ENCODE peak calls at places on chromosome 2, in ten cellular contexts. M, B, V, O, W, C, J, D, I and H are unnamed samples.
A peak's percentile ranks its signal among the peaks of the same experiment; 100 is the strongest.

GRCh38 chr2:45908316-45909150 is 257.1 kb downstream of the PRKCE start:
- DNase-seq in B (no peak), J (no peak), M (no peak), C (no peak), I (no peak), V (no peak), O (no peak), W (no peak), D (no peak), H (peak; percentile 36)

GRCh38 chr2:147083661-147084060 is 761.2 kb upstream of the ACVR2A start:
- DNase-seq in I (no peak), O (no peak), C (no peak), J (no peak), B (no peak), M (no peak), D (no peak), V (no peak), W (no peak), H (no peak)

GRCh38 chr2:127089466-127090235 is 17.3 kb downstream of the BIN1 start:
- DNase-seq in J (no peak), W (no peak), I (no peak), B (no peak), C (no peak), M (no peak), V (no peak), O (no peak), D (no peak), H (no peak)

GRCh38 chr2:41024806-41025205 is 572.9 kb upstream of the SLC8A1 start:
- DNase-seq in B (no peak), D (no peak), O (no peak), J (no peak), C (no peak), W (no peak), I (no peak), M (no peak), V (no peak), H (no peak)

GRCh38 chr2:86037141-86037794 is 68.4 kb downstream of the POLR1A start:
- DNase-seq in D (no peak), V (peak; percentile 49), O (peak; percentile 67), I (peak; percentile 84), M (peak; percentile 94), B (no peak), W (no peak), C (peak; percentile 97), J (peak; percentile 78), H (peak; percentile 46)

GRCh38 chr2:173590278-173590811 is 235.7 kb downstream of the CDCA7 start:
- DNase-seq in W (no peak), C (peak; percentile 95), B (no peak), V (no peak), M (peak; percentile 83), D (peak; percentile 93), J (peak; percentile 98), O (peak; percentile 66), I (peak; percentile 38), H (peak; percentile 98)

GRCh38 chr2:67771380-67771779 is 291.4 kb downstream of the C1D start:
- DNase-seq in M (no peak), V (no peak), O (no peak), W (no peak), I (no peak), J (no peak), B (no peak), C (no peak), D (no peak), H (no peak)

GRCh38 chr2:75570948-75571729 is 10.4 kb upstream of the EVA1A start:
- DNase-seq in O (peak; percentile 95), I (no peak), W (no peak), C (peak; percentile 49), M (no peak), B (no peak), J (peak; percentile 34), D (peak; percentile 90), V (no peak), H (peak; percentile 44)

GRCh38 chr2:172389685-172390339 is 37.6 kb upstream of the ITGA6 start:
- DNase-seq in V (no peak), M (no peak), D (no peak), J (no peak), I (no peak), O (no peak), W (no peak), C (no peak), B (no peak), H (no peak)

GRCh38 chr2:161681043-161681442 is 56.8 kb downstream of the SLC4A10 start:
- DNase-seq in B (no peak), D (peak; percentile 4), M (no peak), W (no peak), I (no peak), O (no peak), V (no peak), C (peak; percentile 33), J (peak; percentile 59), H (peak; percentile 89)

GRCh38 chr2:80420530-80421208 is 116.1 kb upstream of the LRRTM1 start:
- DNase-seq in C (no peak), W (no peak), B (no peak), I (no peak), O (no peak), M (no peak), J (no peak), V (no peak), D (no peak), H (peak; percentile 1)

GRCh38 chr2:237858294-237859081 is 935 bp upstream of the RAMP1 start:
- DNase-seq in M (peak; percentile 30), V (peak; percentile 64), O (peak; percentile 87), B (peak; percentile 71), C (peak; percentile 83), W (no peak), D (peak; percentile 51), I (peak; percentile 69), J (peak; percentile 89), H (peak; percentile 85)

GRCh38 chr2:190648289-190649034 is 421 bp upstream of the NAB1 start:
- DNase-seq in J (peak; percentile 80), O (peak; percentile 87), I (peak; percentile 92), V (peak; percentile 89), W (peak; percentile 65), D (peak; percentile 51), B (peak; percentile 79), M (no peak), C (peak; percentile 86), H (peak; percentile 89)

GRCh38 chr2:78977661-78978145 is 47.8 kb upstream of the REG3G start:
- DNase-seq in B (no peak), M (no peak), V (no peak), O (no peak), I (no peak), W (no peak), D (no peak), J (no peak), C (no peak), H (no peak)

GRCh38 chr2:74707837-74708236 is 53.8 kb downstream of the SEMA4F start:
- DNase-seq in W (no peak), J (no peak), O (no peak), I (no peak), M (no peak), D (no peak), B (no peak), C (no peak), V (no peak), H (no peak)

GRCh38 chr2:19868705-19869550 is 32.9 kb downstream of the TTC32 start:
- DNase-seq in W (no peak), V (peak; percentile 71), D (no peak), M (no peak), B (no peak), J (peak; percentile 19), C (no peak), I (peak; percentile 50), O (peak; percentile 29), H (peak; percentile 28)

GRCh38 chr2:19865151-19865550 is 36.6 kb downstream of the TTC32 start:
- DNase-seq in I (no peak), C (no peak), V (no peak), O (no peak), J (no peak), B (no peak), W (no peak), D (no peak), M (no peak), H (no peak)

GRCh38 chr2:19866741-19867140 is 35.0 kb downstream of the TTC32 start:
- DNase-seq in O (no peak), J (no peak), M (no peak), B (no peak), C (no peak), V (no peak), W (no peak), I (no peak), D (peak; percentile 47), H (no peak)

GRCh38 chr2:19870792-19871191 is 31.0 kb downstream of the TTC32 start:
- DNase-seq in O (no peak), I (no peak), M (no peak), J (no peak), B (no peak), V (no peak), D (no peak), C (no peak), W (no peak), H (no peak)

DNA sequence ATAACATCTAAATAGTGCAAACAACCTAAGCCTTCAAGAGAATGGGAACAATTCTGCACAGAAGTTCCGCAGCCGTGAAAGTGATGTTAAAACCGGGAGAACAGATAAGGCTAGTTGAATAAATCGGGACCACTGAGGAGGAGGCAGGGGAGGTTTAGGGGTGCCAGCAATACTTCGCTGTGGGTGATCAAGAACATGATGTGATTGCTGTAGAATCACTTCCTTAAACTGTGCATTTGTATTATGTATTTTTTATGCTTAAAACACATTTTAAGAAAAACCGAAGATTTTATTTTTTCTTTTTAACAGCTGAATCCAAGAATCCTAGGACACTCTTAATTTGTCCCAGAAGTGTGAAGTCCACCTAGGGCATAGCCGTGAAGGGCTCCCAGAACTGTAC is 33.6 kb downstream of the TTC32 start:
- DNase-seq in J (no peak), C (no peak), V (no peak), W (no peak), O (no peak), D (no peak), M (no peak), I (no peak), B (no peak), H (no peak)
- H3K4me3 ChIP-seq in J (peak overlapping the region; percentile 47), C (peak overlapping the region; percentile 57), V (peak overlapping the region; percentile 41), W (peak overlapping the region; percentile 51), O (no peak overlapping the region), D (no peak overlapping the region), M (peak overlapping the region; percentile 53), I (peak overlapping the region; percentile 60), B (peak overlapping the region; percentile 31), H (peak overlapping the region; percentile 39)

GRCh38 chr2:145137211-145137610 is 617.3 kb upstream of the ZEB2 start:
- DNase-seq in B (no peak), C (no peak), M (no peak), D (no peak), V (no peak), I (no peak), J (no peak), O (no peak), W (no peak), H (peak; percentile 75)
- TF ChIP-seq CTCF in B (no peak), C (no peak), M (no peak), D (no peak), V (no peak), I (no peak), J (no peak), O (no peak), W (no peak), H (no peak)

GRCh38 chr2:110780461-110780860 is 48.1 kb downstream of the ACOXL start:
- DNase-seq in M (no peak), O (no peak), C (no peak), D (no peak), V (no peak), J (no peak), B (no peak), I (no peak), W (no peak), H (no peak)
- H3K4me3 ChIP-seq in M (no peak overlapping the region), O (no peak overlapping the region), C (no peak overlapping the region), D (no peak overlapping the region), V (no peak overlapping the region), J (no peak overlapping the region), B (no peak overlapping the region), I (no peak overlapping the region), W (no peak overlapping the region), H (no peak overlapping the region)

GRCh38 chr2:51997571-51997970 is 965.6 kb upstream of the NRXN1 start:
- DNase-seq in V (no peak), M (no peak), B (no peak), D (no peak), C (peak; percentile 16), O (no peak), J (no peak), W (no peak), I (no peak), H (no peak)
- TF ChIP-seq CTCF in V (no peak), M (no peak), B (no peak), D (peak; percentile 14), C (peak; percentile 5), O (no peak), J (no peak), W (no peak), I (no peak), H (no peak)